ENCODE peak calls at places on chromosome X, in nine cellular contexts. G is mucosa of descending colon; E is HFFc6; X is uterus; Z is nephron progenitor cell; L is activated CD8-positive, alpha-beta T cell treated with anti-CD3 and anti-CD28 coated beads for 36 hours; I is A549; K is foreskin fibroblast; F is fibroblast of mammary gland. H is an unnamed sample.

GRCh38 chrX:153828723-153829548 is 1.4 kb downstream of the PDZD4 start:
- DNase-seq in G (no peak), E (no peak), X (peak; percentile 19), Z (peak; percentile 44), L (no peak), I (peak; percentile 36), K (no peak), F (no peak), H (peak; percentile 7)

GRCh38 chrX:14043209-14043608 is 13.5 kb upstream of the GEMIN8 start:
- DNase-seq in G (no peak), E (no peak), X (no peak), Z (no peak), L (no peak), I (no peak), K (no peak), F (no peak), H (no peak)

GRCh38 chrX:137926090-137926489 is 360.2 kb downstream of the ZIC3 start:
- DNase-seq in G (no peak), E (no peak), X (no peak), Z (peak; percentile 15), L (no peak), I (peak; percentile 6), K (no peak), F (no peak), H (no peak)

GRCh38 chrX:153776611-153777045 is 4.2 kb upstream of the SRPK3 start:
- DNase-seq in G (peak; percentile 16), E (no peak), X (no peak), Z (no peak), L (no peak), I (peak; percentile 31), K (no peak), F (no peak), H (no peak)

GRCh38 chrX:39603291-39603690 is 494.5 kb downstream of the BCOR start:
- DNase-seq in G (no peak), E (no peak), X (no peak), Z (no peak), L (no peak), I (no peak), K (no peak), F (no peak), H (no peak)

GRCh38 chrX:123976671-123977316 is 15.3 kb downstream of the STAG2 start:
- DNase-seq in G (no peak), E (peak; percentile 45), X (no peak), Z (no peak), L (no peak), I (peak; percentile 64), K (no peak), F (peak; percentile 58), H (no peak)

GRCh38 chrX:151922692-151923091 is 10.0 kb downstream of the MAGEA4 start:
- DNase-seq in G (no peak), E (no peak), X (no peak), Z (no peak), L (no peak), I (no peak), K (no peak), F (no peak), H (no peak)

GRCh38 chrX:27445438-27445837 is 17.7 kb downstream of the PPP4R3C start:
- DNase-seq in G (no peak), E (no peak), X (no peak), Z (no peak), L (no peak), I (no peak), K (no peak), F (no peak), H (no peak)

GRCh38 chrX:41333744-41333993 is 293 bp upstream of the DDX3X start:
- DNase-seq in G (no peak), E (no peak), X (no peak), Z (peak; percentile 58), L (peak; percentile 82), I (peak; percentile 94), K (peak; percentile 64), F (peak; percentile 92), H (peak; percentile 74)

GRCh38 chrX:45803383-45803921 is 602.8 kb upstream of the DIPK2B start:
- DNase-seq in G (no peak), E (peak; percentile 91), X (no peak), Z (no peak), L (peak; percentile 80), I (peak; percentile 60), K (peak; percentile 85), F (peak; percentile 97), H (no peak)

GRCh38 chrX:78979789-78980464 is 34.7 kb downstream of the P2RY10 start:
- DNase-seq in G (no peak), E (no peak), X (no peak), Z (no peak), L (peak; percentile 38), I (no peak), K (peak; percentile 13), F (peak; percentile 15), H (peak; percentile 31)

GRCh38 chrX:155819966-155820491 is 61.1 kb upstream of the VAMP7 start:
- DNase-seq in G (peak; percentile 32), E (peak; percentile 74), X (peak; percentile 35), Z (peak; percentile 44), L (peak; percentile 62), I (peak; percentile 82), K (peak; percentile 61), F (peak; percentile 83), H (peak; percentile 35)

GRCh38 chrX:19568422-19568821 is 53.1 kb upstream of the MAP3K15 start:
- DNase-seq in G (no peak), E (no peak), X (no peak), Z (no peak), L (no peak), I (no peak), K (no peak), F (no peak), H (no peak)

GRCh38 chrX:94492541-94492940 is 818.5 kb downstream of the FAM133A start:
- DNase-seq in G (no peak), E (no peak), X (no peak), Z (no peak), L (no peak), I (no peak), K (no peak), F (no peak), H (no peak)

GRCh38 chrX:137405449-137406140 is 160.3 kb upstream of the ZIC3 start:
- DNase-seq in G (no peak), E (no peak), X (no peak), Z (no peak), L (no peak), I (no peak), K (no peak), F (no peak), H (no peak)

GRCh38 chrX:133921764-133922389 is 63.5 kb downstream of the GPC3 start:
- DNase-seq in G (peak; percentile 67), E (no peak), X (no peak), Z (peak; percentile 52), L (peak; percentile 45), I (peak; percentile 46), K (no peak), F (peak; percentile 41), H (peak; percentile 11)

GRCh38 chrX:71556026-71556425 is 22.2 kb upstream of the GCNA start:
- DNase-seq in G (no peak), E (no peak), X (no peak), Z (no peak), L (no peak), I (no peak), K (no peak), F (no peak), H (no peak)

GRCh38 chrX:31331928-31332327 is 260.1 kb upstream of the FTHL17 start:
- DNase-seq in G (no peak), E (no peak), X (no peak), Z (no peak), L (no peak), I (no peak), K (no peak), F (no peak), H (no peak)

GRCh38 chrX:151902813-151903591 is 9.7 kb upstream of the MAGEA4 start:
- DNase-seq in G (peak; percentile 31), E (peak; percentile 88), X (peak; percentile 23), Z (no peak), L (no peak), I (peak; percentile 90), K (peak; percentile 80), F (peak; percentile 92), H (no peak)

GRCh38 chrX:105190252-105190853 is 30.1 kb downstream of the TEX13A start:
- DNase-seq in G (no peak), E (peak; percentile 10), X (no peak), Z (peak; percentile 30), L (peak; percentile 34), I (peak; percentile 28), K (no peak), F (peak; percentile 41), H (peak; percentile 7)

GRCh38 chrX:15436220-15436619 is 52.0 kb upstream of the VEGFD start:
- DNase-seq in G (no peak), E (no peak), X (no peak), Z (no peak), L (no peak), I (no peak), K (peak; percentile 43), F (peak; percentile 90), H (no peak)

GRCh38 chrX:80430826-80431501 is 10.7 kb downstream of the TENT5D start:
- DNase-seq in G (no peak), E (no peak), X (no peak), Z (no peak), L (peak; percentile 11), I (peak; percentile 16), K (no peak), F (peak; percentile 2), H (peak; percentile 2)

GRCh38 chrX:16870095-16870860 is at the start of gene RBBP7:
- DNase-seq in G (peak; percentile 94), E (peak; percentile 85), X (peak; percentile 97), Z (peak; percentile 99), L (peak; percentile 87), I (peak; percentile 91), K (peak; percentile 86), F (peak; percentile 90), H (peak; percentile 94)
- TF ChIP-seq CTCF in G (no peak), E (no peak), X (no peak), Z (no peak), L (no peak), I (no peak), K (no peak), F (no peak), H (no peak)

GRCh38 chrX:140687706-140688105 is 21.9 kb upstream of the LINC00632 start:
- DNase-seq in G (no peak), E (no peak), X (no peak), Z (no peak), L (no peak), I (no peak), K (no peak), F (no peak), H (no peak)
- TF ChIP-seq CTCF in G (no peak), E (no peak), X (no peak), Z (no peak), L (no peak), I (no peak), K (no peak), F (no peak), H (no peak)

GRCh38 chrX:69424161-69424560 is 80.0 kb upstream of the NALF2 start:
- DNase-seq in G (no peak), E (no peak), X (no peak), Z (no peak), L (no peak), I (peak; percentile 9), K (peak; percentile 0), F (peak; percentile 33), H (no peak)
- TF ChIP-seq CTCF in G (no peak), E (peak; percentile 55), X (no peak), Z (peak; percentile 26), L (no peak), I (peak; percentile 30), K (peak; percentile 14), F (peak; percentile 48), H (no peak)

DNA sequence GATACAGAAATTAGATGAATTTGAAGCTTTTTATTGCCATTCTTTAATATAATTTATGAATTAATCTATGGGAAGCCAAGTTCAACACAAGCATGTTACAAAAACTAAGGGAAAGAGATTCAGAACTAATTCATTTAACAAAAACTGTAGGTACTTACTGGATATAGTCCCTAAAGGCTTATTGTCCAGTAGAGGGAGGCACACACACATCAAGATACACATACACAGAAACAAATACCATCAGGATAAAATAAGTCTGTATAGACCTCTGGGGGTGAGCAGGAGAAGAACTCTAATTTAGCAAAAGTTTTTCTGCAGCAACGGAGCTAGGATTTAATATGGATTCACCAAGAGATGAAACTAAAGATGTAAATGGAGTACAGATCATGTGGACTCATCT is 83.0 kb upstream of the IL13RA1 start:
- DNase-seq in G (no peak), E (peak; percentile 45), X (no peak), Z (no peak), L (no peak), I (peak; percentile 72), K (peak; percentile 26), F (peak; percentile 44), H (peak; percentile 1)
- TF ChIP-seq CTCF in G (no peak), E (peak; percentile 73), X (peak; percentile 35), Z (no peak), L (no peak), I (peak; percentile 69), K (no peak), F (peak; percentile 37), H (no peak)

H was measured in GM20000.